ENCODE peak calls at places on chromosomes 5 and 9, in six cellular contexts. W is endodermal cell, P is hepatocyte, R is endothelial cell, L is heart right ventricle, T is cardiac fibroblast. D is an unnamed sample.

GRCh38 chr5:79834420-79835219 is 145.0 kb downstream of the CMYA5 start:
- DNase-seq in T (no peak), L (no peak), P (no peak), W (peak; percentile 22), R (no peak), D (no peak)

GRCh38 chr5:72394688-72395087 is 74.5 kb downstream of the PTCD2 start:
- DNase-seq in R (no peak), T (peak; percentile 28), W (peak; percentile 55), L (no peak), P (peak; percentile 26), D (no peak)

GRCh38 chr5:136501133-136501532 is 135.8 kb upstream of the TRPC7 start:
- DNase-seq in P (no peak), T (no peak), W (no peak), R (no peak), L (no peak), D (no peak)

GRCh38 chr5:14908195-14908594 is 36.6 kb upstream of the ANKH start:
- DNase-seq in W (no peak), L (no peak), P (no peak), R (no peak), T (peak; percentile 79), D (no peak)

GRCh38 chr5:109707531-109707930 is 17.8 kb downstream of the MAN2A1 start:
- DNase-seq in L (no peak), W (no peak), R (no peak), P (no peak), T (no peak), D (no peak)

GRCh38 chr5:100901851-100902341 is 1.2 kb downstream of the ST8SIA4 start:
- DNase-seq in T (peak; percentile 22), P (peak; percentile 12), L (peak; percentile 66), W (peak; percentile 68), R (peak; percentile 38), D (no peak)

GRCh38 chr5:94618029-94618492 is 343 bp downstream of the KIAA0825 start:
- DNase-seq in T (peak; percentile 76), L (peak; percentile 45), P (peak; percentile 77), R (peak; percentile 51), W (peak; percentile 82), D (peak; percentile 9)

GRCh38 chr9:106945727-106946690 is 83.0 kb downstream of the ZNF462 start:
- DNase-seq in P (no peak), R (no peak), L (no peak), W (no peak), T (peak; percentile 85), D (no peak)

GRCh38 chr9:135519179-135519971 is 1.9 kb upstream of the LCN1 start:
- DNase-seq in L (no peak), W (no peak), P (no peak), R (no peak), T (no peak), D (no peak)

GRCh38 chr9:87543251-87543650 is 45.6 kb downstream of the DAPK1 start:
- DNase-seq in W (no peak), P (no peak), T (peak; percentile 59), R (no peak), L (no peak), D (no peak)

GRCh38 chr5:39076101-39076756 is 2.0 kb upstream of the RICTOR start:
- DNase-seq in P (no peak), L (no peak), R (no peak), T (no peak), W (no peak), D (no peak)

GRCh38 chr9:76571288-76572204 is 112.6 kb downstream of the GCNT1 start:
- DNase-seq in P (no peak), T (peak; percentile 33), R (no peak), L (no peak), W (no peak), D (no peak)

GRCh38 chr5:125228358-125228757 is 481.9 kb upstream of the ZNF608 start:
- DNase-seq in R (no peak), W (no peak), L (no peak), P (no peak), T (no peak), D (no peak)

GRCh38 chr5:125225424-125225823 is 479.0 kb upstream of the ZNF608 start:
- DNase-seq in W (no peak), T (no peak), L (no peak), R (no peak), P (no peak), D (no peak)

GRCh38 chr5:125229556-125229955 is 483.1 kb upstream of the ZNF608 start:
- DNase-seq in T (no peak), P (no peak), R (no peak), W (no peak), L (no peak), D (no peak)

GRCh38 chr5:125226825-125227224 is 480.4 kb upstream of the ZNF608 start:
- DNase-seq in R (no peak), W (no peak), L (no peak), P (no peak), T (no peak), D (no peak)

GRCh38 chr5:125227333-125228075 is 481.1 kb upstream of the ZNF608 start:
- DNase-seq in W (peak; percentile 79), L (peak; percentile 5), P (peak; percentile 11), T (peak; percentile 42), R (peak; percentile 52), D (peak; percentile 41)
- TF ChIP-seq CTCF in W (peak; percentile 82), L (peak; percentile 3), P (peak; percentile 44), T (peak; percentile 68), R (peak; percentile 46), D (peak; percentile 58)

DNA sequence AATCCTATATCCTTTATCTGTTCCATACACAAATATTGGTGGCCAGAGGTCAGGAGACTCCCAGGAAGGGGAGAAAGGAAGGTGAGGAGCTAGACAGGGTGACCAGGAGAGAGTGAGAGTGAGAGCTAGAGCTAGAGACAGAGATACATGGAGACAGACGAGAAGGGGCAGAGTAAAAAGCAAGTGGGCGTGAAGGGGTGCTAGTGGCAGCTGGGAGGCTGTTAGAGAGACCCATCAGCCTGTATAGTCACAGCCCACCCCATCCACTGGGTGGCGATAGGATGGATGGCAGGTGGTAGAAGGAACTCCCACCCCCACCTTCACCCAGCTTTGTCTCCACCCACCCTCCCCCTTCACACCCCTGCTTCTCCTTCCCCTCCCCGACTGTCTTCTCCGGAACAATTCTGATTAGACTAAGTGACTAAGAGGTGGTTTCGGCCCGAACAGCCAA is 32.8 kb downstream of the PCDH1 start:
- DNase-seq in P (no peak), W (peak; percentile 91), R (no peak), T (no peak), L (no peak), D (no peak)
- TF ChIP-seq CTCF in P (no peak), W (peak; percentile 69), R (no peak), T (no peak), L (no peak), D (no peak)

DNA sequence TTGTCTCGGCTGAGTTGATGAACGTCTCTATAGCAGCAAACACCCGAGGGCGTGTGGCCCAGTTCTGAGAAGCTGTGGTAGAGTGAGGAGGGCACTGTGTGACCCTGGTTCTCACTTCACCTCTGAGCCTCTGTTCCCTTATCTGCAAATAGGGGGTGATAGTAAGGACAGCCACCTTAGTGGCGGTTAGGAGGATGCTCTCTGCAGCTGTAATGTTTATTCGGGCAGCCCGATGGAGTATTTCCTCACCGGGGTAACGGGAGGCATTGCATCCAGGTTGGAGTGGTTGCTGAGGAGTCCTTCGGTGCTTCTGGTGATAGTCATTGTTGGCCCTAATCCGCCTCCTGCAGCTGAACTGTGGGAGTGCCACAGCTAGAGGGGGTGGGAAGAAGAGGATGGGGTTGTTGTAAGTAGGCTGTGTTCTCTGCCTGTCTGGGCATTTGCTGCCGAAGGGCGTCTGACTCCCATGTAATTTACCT is 13.9 kb downstream of the PRRC2B start:
- DNase-seq in W (peak; percentile 92), R (peak; percentile 43), P (no peak), L (peak; percentile 66), T (peak; percentile 59), D (no peak)
- TF ChIP-seq CTCF in W (peak; percentile 72), R (no peak), P (peak; percentile 15), L (peak; percentile 16), T (peak; percentile 48), D (no peak)

DNA sequence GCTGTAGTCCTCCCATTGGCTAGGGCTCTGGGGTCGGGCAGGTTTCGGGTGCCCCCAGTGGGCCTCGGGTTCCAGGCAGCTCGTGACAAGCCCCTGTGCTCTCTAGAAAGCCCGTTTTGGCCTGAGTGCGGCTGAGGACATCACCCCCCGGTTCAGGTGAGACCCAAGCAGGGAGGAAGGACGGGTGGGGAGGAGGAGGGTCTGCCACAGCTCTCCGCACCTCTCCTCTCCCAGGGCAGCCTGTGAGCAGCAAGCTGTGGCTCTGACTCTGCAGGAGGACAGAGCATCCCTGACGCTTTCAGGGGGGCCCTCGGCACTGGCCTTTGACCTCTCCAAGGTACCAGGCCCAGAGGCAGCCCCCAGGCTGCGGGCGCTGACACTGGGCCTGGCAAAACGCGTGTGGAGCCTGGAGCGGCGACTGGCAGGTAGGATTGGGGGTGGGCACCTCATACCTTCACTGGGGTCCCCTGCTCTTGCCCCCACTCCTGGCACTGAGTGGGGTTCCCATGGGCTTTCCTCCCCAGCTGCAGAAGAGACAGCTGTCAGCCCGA is 672 bp downstream of the PAXX start:
- DNase-seq in W (peak; percentile 72), R (no peak), P (no peak), L (no peak), T (no peak), D (no peak)
- TF ChIP-seq CTCF in W (no peak), R (no peak), P (no peak), L (no peak), T (no peak), D (no peak)

GRCh38 chr5:179187681-179188575 is 127.8 kb downstream of the ZNF354C start:
- DNase-seq in L (no peak), P (no peak), W (no peak), R (no peak), T (no peak), D (no peak)

GRCh38 chr5:179186801-179187200 is 126.6 kb downstream of the ZNF354C start:
- DNase-seq in T (no peak), P (no peak), L (no peak), R (no peak), W (no peak), D (no peak)

GRCh38 chr5:179188636-179189035 is 128.5 kb downstream of the ZNF354C start:
- DNase-seq in L (no peak), W (no peak), P (no peak), R (no peak), T (no peak), D (no peak)

GRCh38 chr5:179186092-179186419 is 125.9 kb downstream of the ZNF354C start:
- DNase-seq in L (no peak), P (no peak), W (no peak), R (no peak), T (no peak), D (no peak)

GRCh38 chr5:179187229-179187678 is 127.1 kb downstream of the ZNF354C start:
- DNase-seq in L (no peak), W (peak; percentile 86), P (peak; percentile 49), T (no peak), R (no peak), D (no peak)
- TF ChIP-seq CTCF in L (no peak), W (peak; percentile 73), P (peak; percentile 3), T (peak; percentile 35), R (peak; percentile 40), D (peak; percentile 49)

GRCh38 chr9:93908591-93909241 is 46.4 kb downstream of the BARX1 start:
- DNase-seq in R (no peak), L (no peak), W (no peak), T (no peak), P (no peak), D (no peak)
- TF ChIP-seq CTCF in R (no peak), L (no peak), W (no peak), T (no peak), P (no peak), D (peak; percentile 53)